ENCODE peak calls at places on chromosomes 7 and 10, in eight cellular contexts. One of them, this sample, is unnamed.

GRCh38 chr7:149887311-149887710 is 13.5 kb downstream of the ATP6V0E2 start:
- DNase-seq in astrocyte of the cerebellum: no peak
- DNase-seq in fibroblast of the aortic adventitia: no peak
- DNase-seq in SK-N-SH: no peak
- DNase-seq in Peyer's patch: no peak
- DNase-seq in heart right ventricle: no peak
- DNase-seq in stomach: no peak
- DNase-seq in CD8-positive, alpha-beta T cell: no peak
- DNase-seq in this sample: no peak

GRCh38 chr10:99921948-99922347 is 87.8 kb downstream of the DNMBP start:
- DNase-seq in astrocyte of the cerebellum: no peak
- DNase-seq in fibroblast of the aortic adventitia: no peak
- DNase-seq in SK-N-SH: no peak
- DNase-seq in Peyer's patch: no peak
- DNase-seq in heart right ventricle: no peak
- DNase-seq in stomach: no peak
- DNase-seq in CD8-positive, alpha-beta T cell: no peak
- DNase-seq in this sample: no peak

GRCh38 chr10:22897371-22897770 is 30.5 kb upstream of the ARMC3 start:
- DNase-seq in astrocyte of the cerebellum: no peak
- DNase-seq in fibroblast of the aortic adventitia: no peak
- DNase-seq in SK-N-SH: no peak
- DNase-seq in Peyer's patch: no peak
- DNase-seq in heart right ventricle: no peak
- DNase-seq in stomach: no peak
- DNase-seq in CD8-positive, alpha-beta T cell: no peak
- DNase-seq in this sample: no peak

GRCh38 chr7:123666492-123666891 is 10.8 kb downstream of the LMOD2 start:
- DNase-seq in astrocyte of the cerebellum: no peak
- DNase-seq in fibroblast of the aortic adventitia: no peak
- DNase-seq in SK-N-SH: peak; percentile 30
- DNase-seq in Peyer's patch: no peak
- DNase-seq in heart right ventricle: no peak
- DNase-seq in stomach: no peak
- DNase-seq in CD8-positive, alpha-beta T cell: no peak
- DNase-seq in this sample: no peak

GRCh38 chr10:116737582-116738358 is 4.6 kb downstream of the HSPA12A start:
- DNase-seq in astrocyte of the cerebellum: no peak
- DNase-seq in fibroblast of the aortic adventitia: no peak
- DNase-seq in SK-N-SH: peak; percentile 87
- DNase-seq in Peyer's patch: no peak
- DNase-seq in heart right ventricle: no peak
- DNase-seq in stomach: no peak
- DNase-seq in CD8-positive, alpha-beta T cell: no peak
- DNase-seq in this sample: no peak

GRCh38 chr10:104314591-104315485 is 23.4 kb downstream of the ITPRIP start:
- DNase-seq in astrocyte of the cerebellum: no peak
- DNase-seq in fibroblast of the aortic adventitia: no peak
- DNase-seq in SK-N-SH: no peak
- DNase-seq in Peyer's patch: no peak
- DNase-seq in heart right ventricle: no peak
- DNase-seq in stomach: no peak
- DNase-seq in CD8-positive, alpha-beta T cell: no peak
- DNase-seq in this sample: no peak

GRCh38 chr7:11235491-11235890 is 261.8 kb downstream of the PHF14 start:
- DNase-seq in astrocyte of the cerebellum: no peak
- DNase-seq in fibroblast of the aortic adventitia: no peak
- DNase-seq in SK-N-SH: no peak
- DNase-seq in Peyer's patch: no peak
- DNase-seq in heart right ventricle: no peak
- DNase-seq in stomach: no peak
- DNase-seq in CD8-positive, alpha-beta T cell: no peak
- DNase-seq in this sample: no peak

GRCh38 chr7:453597-454306 is 65.9 kb downstream of the PDGFA start:
- DNase-seq in astrocyte of the cerebellum: no peak
- DNase-seq in fibroblast of the aortic adventitia: no peak
- DNase-seq in SK-N-SH: no peak
- DNase-seq in Peyer's patch: no peak
- DNase-seq in heart right ventricle: no peak
- DNase-seq in stomach: no peak
- DNase-seq in CD8-positive, alpha-beta T cell: no peak
- DNase-seq in this sample: no peak

GRCh38 chr7:155495440-155496248 is 37.7 kb downstream of the EN2 start:
- DNase-seq in astrocyte of the cerebellum: no peak
- DNase-seq in fibroblast of the aortic adventitia: no peak
- DNase-seq in SK-N-SH: no peak
- DNase-seq in Peyer's patch: no peak
- DNase-seq in heart right ventricle: no peak
- DNase-seq in stomach: no peak
- DNase-seq in CD8-positive, alpha-beta T cell: no peak
- DNase-seq in this sample: no peak

GRCh38 chr7:139231513-139232376 is 708 bp downstream of the UBN2 start:
- DNase-seq in astrocyte of the cerebellum: no peak
- DNase-seq in fibroblast of the aortic adventitia: peak; percentile 25
- DNase-seq in SK-N-SH: peak; percentile 83
- DNase-seq in Peyer's patch: peak; percentile 21
- DNase-seq in heart right ventricle: no peak
- DNase-seq in stomach: peak; percentile 27
- DNase-seq in CD8-positive, alpha-beta T cell: peak; percentile 32
- DNase-seq in this sample: no peak

GRCh38 chr10:58258977-58259692 is 8.6 kb downstream of the IPMK start:
- DNase-seq in astrocyte of the cerebellum: no peak
- DNase-seq in fibroblast of the aortic adventitia: no peak
- DNase-seq in SK-N-SH: no peak
- DNase-seq in Peyer's patch: no peak
- DNase-seq in heart right ventricle: no peak
- DNase-seq in stomach: no peak
- DNase-seq in CD8-positive, alpha-beta T cell: no peak
- DNase-seq in this sample: no peak
- TF ChIP-seq CTCF in astrocyte of the cerebellum: peak; percentile 18
- TF ChIP-seq CTCF in fibroblast of the aortic adventitia: peak; percentile 12
- TF ChIP-seq CTCF in SK-N-SH: peak; percentile 27
- TF ChIP-seq CTCF in Peyer's patch: no peak
- TF ChIP-seq CTCF in heart right ventricle: no peak
- TF ChIP-seq CTCF in stomach: no peak
- TF ChIP-seq CTCF in CD8-positive, alpha-beta T cell: no peak
- TF ChIP-seq CTCF in this sample: no peak

GRCh38 chr7:29243777-29244655 is 49.4 kb downstream of the CHN2 start:
- DNase-seq in astrocyte of the cerebellum: no peak
- DNase-seq in fibroblast of the aortic adventitia: no peak
- DNase-seq in SK-N-SH: no peak
- DNase-seq in Peyer's patch: peak; percentile 47
- DNase-seq in heart right ventricle: no peak
- DNase-seq in stomach: no peak
- DNase-seq in CD8-positive, alpha-beta T cell: peak; percentile 46
- DNase-seq in this sample: no peak

GRCh38 chr7:29236071-29236580 is 41.6 kb downstream of the CHN2 start:
- DNase-seq in astrocyte of the cerebellum: no peak
- DNase-seq in fibroblast of the aortic adventitia: no peak
- DNase-seq in SK-N-SH: no peak
- DNase-seq in Peyer's patch: no peak
- DNase-seq in heart right ventricle: no peak
- DNase-seq in stomach: no peak
- DNase-seq in CD8-positive, alpha-beta T cell: no peak
- DNase-seq in this sample: no peak

GRCh38 chr7:29236649-29237048 is 42.1 kb downstream of the CHN2 start:
- DNase-seq in astrocyte of the cerebellum: no peak
- DNase-seq in fibroblast of the aortic adventitia: no peak
- DNase-seq in SK-N-SH: no peak
- DNase-seq in Peyer's patch: no peak
- DNase-seq in heart right ventricle: no peak
- DNase-seq in stomach: no peak
- DNase-seq in CD8-positive, alpha-beta T cell: no peak
- DNase-seq in this sample: no peak

GRCh38 chr7:29237483-29237882 is 42.9 kb downstream of the CHN2 start:
- DNase-seq in astrocyte of the cerebellum: no peak
- DNase-seq in fibroblast of the aortic adventitia: peak; percentile 58
- DNase-seq in SK-N-SH: no peak
- DNase-seq in Peyer's patch: no peak
- DNase-seq in heart right ventricle: no peak
- DNase-seq in stomach: no peak
- DNase-seq in CD8-positive, alpha-beta T cell: no peak
- DNase-seq in this sample: no peak

GRCh38 chr7:29239638-29240037 is 45.1 kb downstream of the CHN2 start:
- DNase-seq in astrocyte of the cerebellum: no peak
- DNase-seq in fibroblast of the aortic adventitia: peak; percentile 58
- DNase-seq in SK-N-SH: no peak
- DNase-seq in Peyer's patch: no peak
- DNase-seq in heart right ventricle: no peak
- DNase-seq in stomach: no peak
- DNase-seq in CD8-positive, alpha-beta T cell: no peak
- DNase-seq in this sample: no peak
- TF ChIP-seq CTCF in astrocyte of the cerebellum: no peak
- TF ChIP-seq CTCF in fibroblast of the aortic adventitia: peak; percentile 46
- TF ChIP-seq CTCF in SK-N-SH: peak; percentile 47
- TF ChIP-seq CTCF in Peyer's patch: peak; percentile 54
- TF ChIP-seq CTCF in heart right ventricle: peak; percentile 39
- TF ChIP-seq CTCF in stomach: no peak
- TF ChIP-seq CTCF in CD8-positive, alpha-beta T cell: peak; percentile 34
- TF ChIP-seq CTCF in this sample: peak; percentile 9

DNA sequence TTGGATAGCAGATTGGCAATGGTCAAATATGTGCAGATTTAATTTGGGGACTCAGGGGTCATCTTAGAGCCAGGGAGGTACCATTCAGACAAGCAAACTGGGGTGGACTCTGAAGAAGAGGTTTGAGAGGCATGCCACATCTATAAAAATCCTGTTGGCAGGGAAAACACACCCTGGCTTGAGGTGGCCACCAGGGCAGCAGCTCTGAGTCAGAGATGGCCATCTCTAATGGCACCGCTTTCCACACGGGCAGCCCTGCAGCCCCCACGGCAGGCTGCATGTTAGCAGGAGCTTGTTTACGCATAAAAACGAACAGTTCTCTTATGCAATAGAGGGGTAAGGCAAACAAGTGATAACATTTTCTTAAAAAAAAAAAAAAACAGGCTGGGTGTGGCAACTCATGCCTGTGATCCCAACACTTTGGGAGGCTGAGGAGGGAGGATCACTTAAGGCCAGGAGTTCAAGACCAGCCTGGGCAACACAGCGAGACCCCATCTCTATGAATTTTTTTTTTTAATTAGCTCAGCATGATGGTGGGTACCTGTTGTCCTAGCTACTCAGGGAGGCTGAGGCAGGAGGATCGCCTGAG is 14.9 kb downstream of the DLG5 start:
- DNase-seq in astrocyte of the cerebellum: no peak
- DNase-seq in fibroblast of the aortic adventitia: no peak
- DNase-seq in SK-N-SH: no peak
- DNase-seq in Peyer's patch: no peak
- DNase-seq in heart right ventricle: no peak
- DNase-seq in stomach: no peak
- DNase-seq in CD8-positive, alpha-beta T cell: no peak
- DNase-seq in this sample: no peak
- TF ChIP-seq CTCF in astrocyte of the cerebellum: no peak
- TF ChIP-seq CTCF in fibroblast of the aortic adventitia: no peak
- TF ChIP-seq CTCF in SK-N-SH: peak; percentile 29
- TF ChIP-seq CTCF in Peyer's patch: no peak
- TF ChIP-seq CTCF in heart right ventricle: no peak
- TF ChIP-seq CTCF in stomach: no peak
- TF ChIP-seq CTCF in CD8-positive, alpha-beta T cell: no peak
- TF ChIP-seq CTCF in this sample: no peak

GRCh38 chr10:13470270-13470669 is 58.5 kb downstream of the BEND7 start:
- DNase-seq in astrocyte of the cerebellum: no peak
- DNase-seq in fibroblast of the aortic adventitia: no peak
- DNase-seq in SK-N-SH: no peak
- DNase-seq in Peyer's patch: no peak
- DNase-seq in heart right ventricle: no peak
- DNase-seq in stomach: no peak
- DNase-seq in CD8-positive, alpha-beta T cell: no peak
- DNase-seq in this sample: no peak
- TF ChIP-seq CTCF in astrocyte of the cerebellum: no peak
- TF ChIP-seq CTCF in fibroblast of the aortic adventitia: no peak
- TF ChIP-seq CTCF in SK-N-SH: peak; percentile 21
- TF ChIP-seq CTCF in Peyer's patch: no peak
- TF ChIP-seq CTCF in heart right ventricle: no peak
- TF ChIP-seq CTCF in stomach: no peak
- TF ChIP-seq CTCF in CD8-positive, alpha-beta T cell: no peak
- TF ChIP-seq CTCF in this sample: no peak

GRCh38 chr10:35379226-35380137 is 43.2 kb downstream of the CCNY start:
- DNase-seq in astrocyte of the cerebellum: no peak
- DNase-seq in fibroblast of the aortic adventitia: peak; percentile 87
- DNase-seq in SK-N-SH: no peak
- DNase-seq in Peyer's patch: peak; percentile 76
- DNase-seq in heart right ventricle: peak; percentile 80
- DNase-seq in stomach: no peak
- DNase-seq in CD8-positive, alpha-beta T cell: peak; percentile 59
- DNase-seq in this sample: no peak
- TF ChIP-seq CTCF in astrocyte of the cerebellum: no peak
- TF ChIP-seq CTCF in fibroblast of the aortic adventitia: peak; percentile 18
- TF ChIP-seq CTCF in SK-N-SH: no peak
- TF ChIP-seq CTCF in Peyer's patch: no peak
- TF ChIP-seq CTCF in heart right ventricle: peak; percentile 43
- TF ChIP-seq CTCF in stomach: no peak
- TF ChIP-seq CTCF in CD8-positive, alpha-beta T cell: no peak
- TF ChIP-seq CTCF in this sample: no peak

GRCh38 chr10:110746254-110746826 is 102.2 kb downstream of the RBM20 start:
- DNase-seq in astrocyte of the cerebellum: peak; percentile 68
- DNase-seq in fibroblast of the aortic adventitia: peak; percentile 83
- DNase-seq in SK-N-SH: peak; percentile 71
- DNase-seq in Peyer's patch: peak; percentile 45
- DNase-seq in heart right ventricle: peak; percentile 66
- DNase-seq in stomach: peak; percentile 71
- DNase-seq in CD8-positive, alpha-beta T cell: peak; percentile 43
- DNase-seq in this sample: peak; percentile 45
- TF ChIP-seq CTCF in astrocyte of the cerebellum: peak; percentile 73
- TF ChIP-seq CTCF in fibroblast of the aortic adventitia: peak; percentile 79
- TF ChIP-seq CTCF in SK-N-SH: peak; percentile 87
- TF ChIP-seq CTCF in Peyer's patch: peak; percentile 91
- TF ChIP-seq CTCF in heart right ventricle: peak; percentile 88
- TF ChIP-seq CTCF in stomach: no peak
- TF ChIP-seq CTCF in CD8-positive, alpha-beta T cell: peak; percentile 89
- TF ChIP-seq CTCF in this sample: peak; percentile 74

This sample was measured in AG09319.